ENCODE peak calls at places on chromosomes 5 and 9, in seven cellular contexts. Q is cardiac fibroblast, X is tibial nerve, I is mesothelial cell of epicardium, L is PC-9, M is MCF 10A, S is neural crest cell. Y is an unnamed sample.
A peak's percentile ranks its signal among the peaks of the same experiment; 100 is the strongest.

GRCh38 chr5:128427901-128428300 is 110.1 kb downstream of the FBN2 start:
- DNase-seq in Q (peak; percentile 46), X (no peak), I (no peak), L (no peak), M (no peak), S (no peak), Y (no peak)

GRCh38 chr9:95406114-95406513 is 88.6 kb upstream of the FANCC start:
- DNase-seq in Q (peak; percentile 75), X (peak; percentile 64), I (no peak), L (no peak), M (peak; percentile 76), S (no peak), Y (no peak)

GRCh38 chr5:67462150-67462549 is 265.6 kb upstream of the CD180 start:
- DNase-seq in Q (no peak), X (no peak), I (no peak), L (no peak), M (no peak), S (no peak), Y (no peak)

GRCh38 chr5:107783551-107783950 is 112.8 kb upstream of the EFNA5 start:
- DNase-seq in Q (no peak), X (no peak), I (no peak), L (no peak), M (no peak), S (no peak), Y (no peak)

GRCh38 chr5:172344855-172345254 is 61.3 kb upstream of the UBTD2 start:
- DNase-seq in Q (no peak), X (no peak), I (no peak), L (no peak), M (no peak), S (no peak), Y (no peak)

GRCh38 chr9:114205171-114206015 is 50.1 kb downstream of the COL27A1 start:
- DNase-seq in Q (no peak), X (no peak), I (no peak), L (no peak), M (no peak), S (no peak), Y (no peak)

GRCh38 chr5:143837306-143837848 is 25.4 kb downstream of the HMHB1 start:
- DNase-seq in Q (peak; percentile 60), X (no peak), I (no peak), L (no peak), M (no peak), S (no peak), Y (no peak)

GRCh38 chr5:7208911-7209310 is 187.0 kb upstream of the ADCY2 start:
- DNase-seq in Q (no peak), X (peak; percentile 62), I (no peak), L (no peak), M (no peak), S (no peak), Y (no peak)

GRCh38 chr5:74064911-74065310 is 438.9 kb downstream of the ARHGEF28 start:
- DNase-seq in Q (no peak), X (no peak), I (no peak), L (no peak), M (no peak), S (no peak), Y (no peak)

GRCh38 chr9:74773886-74774479 is 113.7 kb downstream of the TRPM6 start:
- DNase-seq in Q (peak; percentile 84), X (peak; percentile 85), I (peak; percentile 35), L (peak; percentile 46), M (peak; percentile 85), S (peak; percentile 65), Y (peak; percentile 53)

GRCh38 chr9:137656416-137656815 is 37.6 kb downstream of the EHMT1 start:
- DNase-seq in Q (no peak), X (no peak), I (no peak), L (no peak), M (no peak), S (no peak), Y (no peak)

GRCh38 chr9:14245901-14246525 is 67.9 kb downstream of the NFIB start:
- DNase-seq in Q (peak; percentile 81), X (no peak), I (no peak), L (peak; percentile 50), M (no peak), S (no peak), Y (no peak)

GRCh38 chr9:88808019-88808656 is 183.1 kb upstream of the S1PR3 start:
- DNase-seq in Q (peak; percentile 68), X (no peak), I (no peak), L (no peak), M (peak; percentile 80), S (no peak), Y (no peak)

GRCh38 chr5:117455236-117456233 is 880.9 kb upstream of the SEMA6A start:
- DNase-seq in Q (no peak), X (no peak), I (no peak), L (no peak), M (no peak), S (no peak), Y (no peak)

GRCh38 chr9:81506941-81507864 is 182.1 kb downstream of the TLE1 start:
- DNase-seq in Q (no peak), X (no peak), I (no peak), L (no peak), M (no peak), S (no peak), Y (no peak)

GRCh38 chr5:179836225-179837019 is 15.7 kb downstream of the SQSTM1 start:
- DNase-seq in Q (peak; percentile 43), X (no peak), I (no peak), L (no peak), M (no peak), S (no peak), Y (peak; percentile 54)

GRCh38 chr5:149729150-149729549 is 960 bp upstream of the PPARGC1B start:
- DNase-seq in Q (no peak), X (no peak), I (no peak), L (no peak), M (no peak), S (no peak), Y (no peak)

GRCh38 chr9:99353408-99353807 is 131.3 kb downstream of the SEC61B start:
- DNase-seq in Q (peak; percentile 81), X (peak; percentile 67), I (no peak), L (peak; percentile 59), M (peak; percentile 92), S (no peak), Y (no peak)

DNA sequence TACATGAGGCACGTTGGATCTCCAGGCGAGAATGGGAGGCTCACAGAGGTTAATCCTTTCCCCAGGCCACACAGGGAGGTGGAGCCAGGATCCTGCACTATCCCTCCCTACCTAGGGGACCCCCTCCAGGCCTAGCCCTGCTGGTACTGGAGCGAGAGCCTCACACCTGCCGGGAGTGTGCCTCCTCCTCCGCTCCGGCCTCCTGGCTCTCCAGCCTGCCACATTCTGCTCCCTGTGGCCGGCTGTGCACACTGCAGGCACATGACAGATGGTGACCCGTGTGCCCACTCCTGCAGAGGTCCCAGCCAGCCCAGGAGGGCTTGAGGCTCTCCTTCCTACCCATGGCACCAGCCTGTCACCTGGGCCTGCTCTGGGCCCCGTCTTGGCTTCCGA is 93.4 kb downstream of the RXRA start:
- DNase-seq in Q (no peak), X (no peak), I (no peak), L (no peak), M (no peak), S (no peak), Y (no peak)
- TF ChIP-seq CTCF in Q (peak; percentile 41), X (no peak), I (peak; percentile 42), L (peak; percentile 61), M (peak; percentile 17), S (peak; percentile 54), Y (no peak)

GRCh38 chr9:12699529-12699928 is 6.3 kb downstream of the TYRP1 start:
- DNase-seq in Q (peak; percentile 73), X (no peak), I (no peak), L (no peak), M (peak; percentile 29), S (no peak), Y (no peak)
- TF ChIP-seq CTCF in Q (peak; percentile 52), X (no peak), I (peak; percentile 45), L (no peak), M (no peak), S (peak; percentile 53), Y (no peak)

GRCh38 chr9:78669591-78669990 is 372.7 kb downstream of the PSAT1 start:
- DNase-seq in Q (no peak), X (no peak), I (no peak), L (no peak), M (no peak), S (no peak), Y (no peak)

GRCh38 chr9:78671785-78672184 is 374.9 kb downstream of the PSAT1 start:
- DNase-seq in Q (no peak), X (no peak), I (no peak), L (no peak), M (no peak), S (no peak), Y (no peak)

GRCh38 chr9:78664370-78664769 is 367.4 kb downstream of the PSAT1 start:
- DNase-seq in Q (no peak), X (no peak), I (no peak), L (no peak), M (no peak), S (no peak), Y (no peak)

GRCh38 chr9:78666818-78667429 is 370.0 kb downstream of the PSAT1 start:
- DNase-seq in Q (no peak), X (no peak), I (no peak), L (no peak), M (no peak), S (no peak), Y (no peak)

DNA sequence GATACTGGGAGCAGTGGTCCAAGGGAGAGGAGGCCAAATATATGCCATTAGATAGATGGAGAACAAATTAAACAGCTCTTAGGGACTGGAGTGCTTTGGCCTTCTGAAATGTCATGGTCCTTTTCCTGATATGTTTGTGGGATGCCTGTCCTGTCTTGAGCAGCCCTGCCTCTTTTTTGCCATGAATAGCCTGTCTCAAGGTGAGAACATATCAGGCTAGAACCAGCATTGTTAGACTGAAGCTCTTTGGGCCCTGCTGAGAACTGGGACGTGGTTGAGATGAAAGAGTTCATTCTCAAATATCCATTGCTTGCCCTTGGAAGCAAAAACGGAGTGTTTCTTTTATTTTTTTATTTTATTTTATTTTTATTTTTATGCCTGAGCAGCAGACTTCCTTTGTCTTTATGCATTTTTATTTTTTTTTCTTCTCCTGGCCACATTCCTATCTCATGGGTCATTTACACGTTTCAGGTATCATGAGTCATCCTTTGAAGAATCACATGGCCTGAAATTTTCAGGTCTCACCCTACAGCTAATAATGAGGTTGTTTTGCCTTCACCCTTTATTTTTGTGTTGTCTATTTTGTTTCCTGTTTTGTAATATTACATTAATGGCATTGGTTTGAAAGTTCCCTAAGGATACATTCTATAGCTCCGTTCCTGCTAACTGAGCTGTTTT is 371.4 kb downstream of the PSAT1 start:
- DNase-seq in Q (no peak), X (no peak), I (no peak), L (peak; percentile 48), M (peak; percentile 62), S (no peak), Y (no peak)
- TF ChIP-seq CTCF in Q (no peak), X (no peak), I (no peak), L (no peak), M (no peak), S (no peak), Y (no peak)

DNA sequence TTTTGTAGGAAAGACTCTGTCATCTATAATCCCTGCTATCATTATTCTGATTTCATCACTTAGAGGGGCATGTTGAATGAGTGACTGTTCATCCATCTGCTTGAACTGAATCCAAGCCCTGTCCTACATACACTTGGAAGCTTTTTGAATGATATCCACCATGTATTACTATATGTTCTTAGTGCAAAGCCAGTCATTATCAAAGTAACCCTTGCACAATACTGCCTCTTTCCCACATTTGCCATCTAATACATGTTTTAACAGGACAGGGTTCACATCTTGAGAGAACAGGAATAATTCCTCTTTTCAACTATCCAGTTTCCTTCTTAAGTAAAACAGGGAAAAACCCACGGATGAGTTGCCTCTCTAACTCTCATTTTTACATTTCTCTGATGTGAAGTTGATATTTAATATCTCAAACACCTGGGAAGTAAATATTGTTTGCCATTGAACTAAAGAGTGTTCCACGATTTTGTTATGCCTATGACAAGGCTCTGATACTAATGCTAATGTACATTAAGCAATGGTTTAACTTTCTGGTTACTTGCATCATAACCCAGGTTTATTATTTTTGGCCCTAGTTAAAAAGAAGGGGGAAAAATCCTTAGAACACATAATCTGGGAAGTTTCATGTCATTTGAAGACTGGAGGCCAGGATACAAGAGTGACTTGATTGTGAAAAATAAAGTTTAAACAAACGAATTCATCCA is 103.7 kb upstream of the TARS1 start:
- DNase-seq in Q (peak; percentile 43), X (no peak), I (no peak), L (no peak), M (peak; percentile 78), S (no peak), Y (no peak)
- TF ChIP-seq CTCF in Q (no peak), X (no peak), I (no peak), L (no peak), M (no peak), S (no peak), Y (no peak)